ENCODE peak calls at places on chromosomes 4 and X, in four cellular contexts. R, O, X and A are unnamed samples.
A peak's percentile ranks its signal among the peaks of the same experiment; 100 is the strongest.

GRCh38 chr4:88809561-88810219 is 112.1 kb upstream of the NAP1L5 start:
- DNase-seq in R (no peak), O (peak; percentile 63), X (no peak), A (no peak)

GRCh38 chr4:85909851-85910250 is 434.9 kb downstream of the ARHGAP24 start:
- DNase-seq in R (no peak), X (no peak), O (no peak), A (no peak)

GRCh38 chr4:150268444-150268843 is 190.2 kb downstream of the DCLK2 start:
- DNase-seq in O (no peak), X (no peak), R (no peak), A (no peak)

GRCh38 chr4:97517948-97518347 is 625.3 kb downstream of the STPG2 start:
- DNase-seq in O (no peak), R (no peak), X (no peak), A (no peak)

GRCh38 chrX:105701310-105702052 is 120.9 kb upstream of the NRK start:
- DNase-seq in X (no peak), R (no peak), O (no peak), A (peak; percentile 7)

GRCh38 chr4:7666011-7666410 is 231.3 kb upstream of the PSAPL1 start:
- DNase-seq in R (no peak), X (no peak), O (no peak), A (no peak)

GRCh38 chrX:154458116-154458953 is at the start of gene PLXNA3:
- DNase-seq in O (no peak), R (peak; percentile 47), X (peak; percentile 70), A (peak; percentile 71)

GRCh38 chrX:74492720-74493201 is 71.5 kb downstream of the SLC16A2 start:
- DNase-seq in R (peak; percentile 58), X (peak; percentile 1), O (no peak), A (no peak)

GRCh38 chrX:7996414-7996813 is 69.2 kb upstream of the PNPLA4 start:
- DNase-seq in O (peak; percentile 28), X (peak; percentile 43), R (peak; percentile 9), A (peak; percentile 12)

GRCh38 chrX:124441971-124442370 is 95.6 kb downstream of the SH2D1A start:
- DNase-seq in O (no peak), X (peak; percentile 37), R (no peak), A (no peak)

GRCh38 chr4:112517067-112517588 is 1.1 kb upstream of the NEUROG2 start:
- DNase-seq in R (peak; percentile 66), O (no peak), X (peak; percentile 34), A (peak; percentile 26)

GRCh38 chrX:139905743-139906142 is 27.1 kb downstream of the ATP11C start:
- DNase-seq in O (no peak), X (no peak), R (no peak), A (no peak)
- TF ChIP-seq ELF4 in O (no peak), X (no peak), R (no peak), A (no peak)

DNA sequence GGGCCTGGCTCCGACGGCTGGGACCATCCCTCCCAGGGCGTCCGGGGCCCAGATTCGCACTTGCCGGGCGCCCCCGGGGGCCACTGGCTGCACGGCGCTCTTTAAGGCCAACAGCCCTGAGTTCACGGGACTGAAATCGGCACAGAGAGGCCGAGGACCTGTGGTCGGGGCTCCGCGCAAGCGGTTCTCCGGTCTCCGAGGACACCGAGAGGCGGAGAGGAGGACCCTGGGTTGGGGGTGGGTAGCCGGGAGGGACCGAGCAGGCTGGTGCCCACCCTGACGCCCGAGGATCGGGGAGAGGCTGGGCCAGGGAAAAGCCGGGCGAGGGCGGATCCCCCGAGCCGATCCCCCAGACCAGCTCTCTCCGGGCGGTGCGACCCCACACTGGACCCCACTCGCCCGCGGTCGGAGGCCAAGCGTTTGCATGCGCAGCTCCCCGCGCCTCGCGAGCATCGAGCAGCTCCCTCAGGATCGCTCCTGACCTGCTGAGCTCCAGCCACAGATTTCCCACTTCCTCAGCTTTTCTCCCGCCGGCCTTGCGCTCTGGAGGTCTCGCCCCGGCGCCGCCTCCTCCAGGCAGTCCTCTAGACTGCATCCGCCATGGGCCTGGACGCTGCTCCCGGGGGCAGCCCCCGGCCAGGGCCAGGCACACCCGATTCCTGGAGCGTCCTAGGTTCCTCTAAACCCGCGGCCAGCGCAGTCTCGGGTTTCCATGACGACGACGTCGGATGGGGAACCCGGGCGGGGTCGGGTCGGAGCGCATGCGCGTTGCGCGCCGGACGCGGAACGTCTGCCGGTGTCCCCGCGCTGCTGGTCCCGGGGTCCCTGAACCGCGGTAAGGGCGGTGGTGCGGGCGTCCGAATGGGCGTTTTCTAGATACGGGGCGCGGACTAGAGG is 17.6 kb upstream of the NAT8L start:
- DNase-seq in X (peak; percentile 92), O (peak; percentile 55), R (peak; percentile 95), A (peak; percentile 97)
- TF ChIP-seq ELF4 in X (no peak), O (no peak), R (no peak), A (no peak)

GRCh38 chr4:176376032-176376614 is 56.4 kb downstream of the SPCS3 start:
- DNase-seq in R (no peak), O (no peak), X (no peak), A (peak; percentile 9)
- TF ChIP-seq ELF4 in R (no peak), O (no peak), X (no peak), A (no peak)

GRCh38 chrX:150436200-150436599 is 73.1 kb downstream of the MAMLD1 start:
- DNase-seq in O (no peak), R (no peak), X (no peak), A (no peak)
- TF ChIP-seq ELF4 in O (no peak), R (no peak), X (no peak), A (no peak)

GRCh38 chr4:170090667-170091052 is 904 bp upstream of the AADAT start:
- DNase-seq in O (no peak), R (no peak), X (no peak), A (no peak)
- TF ChIP-seq ELF4 in O (no peak), R (no peak), X (no peak), A (no peak)

DNA sequence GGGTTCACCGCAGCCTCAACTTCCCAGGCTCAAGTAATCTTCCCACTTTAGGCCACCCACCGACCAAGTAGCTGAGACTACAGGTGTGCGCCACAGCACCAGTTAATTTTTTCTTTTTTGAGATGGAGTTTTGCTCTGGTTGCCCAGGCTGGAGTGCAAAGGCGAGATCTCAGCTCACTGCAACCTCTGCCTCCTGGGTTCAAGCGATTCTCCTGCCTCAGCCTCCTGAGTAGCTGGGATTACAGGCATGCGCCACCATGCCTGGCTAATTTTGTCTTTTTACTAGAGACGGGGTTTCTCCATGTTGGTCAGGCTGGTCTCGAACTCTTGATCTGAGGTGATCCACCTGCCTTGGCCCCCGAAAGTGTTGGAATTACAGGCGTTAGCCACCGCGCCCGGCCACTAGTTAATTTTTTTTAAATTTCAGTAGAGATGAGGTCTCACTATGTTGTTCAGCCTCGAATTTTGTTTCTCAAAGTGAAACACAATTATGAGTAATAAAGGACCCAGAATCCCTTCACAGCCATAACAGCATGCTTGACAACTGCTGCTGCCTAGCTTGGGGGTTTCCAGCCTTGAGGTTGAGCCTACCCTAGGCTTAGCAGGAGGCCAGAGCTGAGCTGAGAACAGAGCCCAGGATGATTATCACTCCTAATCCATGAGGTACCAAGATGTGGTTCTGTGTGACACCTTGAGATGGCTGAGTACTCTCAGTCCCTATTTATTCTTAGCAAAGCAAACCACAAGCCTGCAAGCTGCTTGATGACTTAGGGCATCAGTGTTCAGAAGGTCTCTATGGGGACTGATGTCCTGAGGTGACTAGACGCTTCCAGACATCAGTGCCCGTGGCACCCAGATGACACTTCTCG is 41.6 kb upstream of the NKRF start:
- DNase-seq in R (no peak), X (no peak), O (no peak), A (no peak)
- TF ChIP-seq ELF4 in R (no peak), X (no peak), O (no peak), A (no peak)

DNA sequence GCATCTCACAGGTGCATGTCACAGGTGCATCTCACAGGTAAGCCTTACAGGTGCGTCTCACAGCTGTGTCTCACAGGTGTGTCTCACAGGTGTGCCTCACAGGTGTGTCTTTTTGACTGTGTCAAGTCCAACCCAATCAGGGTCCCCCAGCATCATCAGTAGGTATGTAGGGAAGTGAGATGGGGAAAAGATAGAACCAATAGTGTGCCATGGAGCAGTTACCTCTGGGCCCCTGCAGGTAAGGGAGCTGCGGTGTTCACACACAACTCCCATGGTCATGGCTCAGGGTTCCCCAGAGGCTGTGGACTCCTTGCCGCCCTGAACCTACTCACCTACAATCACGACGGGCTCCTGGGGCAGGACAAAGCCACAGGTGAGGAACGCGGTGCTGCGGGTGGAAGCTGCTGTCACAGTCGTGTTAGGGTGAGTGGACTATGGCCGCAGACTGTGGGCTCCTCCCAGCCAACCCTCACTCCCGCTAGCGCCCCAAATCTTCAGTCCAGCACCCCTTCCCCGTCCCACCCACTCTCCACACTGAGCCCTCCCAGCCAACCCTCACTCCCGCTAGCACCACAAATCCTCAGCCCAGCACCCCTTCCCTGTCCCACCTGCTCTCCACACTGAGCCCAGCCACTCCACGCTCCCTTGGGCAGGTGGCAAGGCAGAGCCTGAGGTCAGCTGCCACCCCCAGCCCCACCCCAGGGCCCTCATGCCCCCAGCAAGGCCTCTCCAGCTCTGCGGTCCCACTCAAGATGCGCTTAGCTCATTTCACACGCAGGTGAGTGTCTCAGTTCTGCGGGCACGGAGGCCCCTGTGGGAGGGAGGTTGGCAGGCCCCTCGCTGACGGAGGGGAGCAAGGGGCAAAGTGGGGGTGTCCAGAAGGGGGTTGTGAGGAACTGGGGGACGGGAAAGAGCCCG is 2.1 kb upstream of the PDE6B start:
- DNase-seq in R (no peak), O (no peak), X (no peak), A (no peak)
- TF ChIP-seq ELF4 in R (no peak), O (no peak), X (no peak), A (no peak)

GRCh38 chr4:14608630-14609029 is 393.7 kb upstream of the CPEB2 start:
- DNase-seq in R (no peak), X (no peak), O (no peak), A (no peak)

GRCh38 chr4:14607578-14607977 is 394.7 kb upstream of the CPEB2 start:
- DNase-seq in X (no peak), R (no peak), O (no peak), A (no peak)

GRCh38 chr4:14607001-14607400 is 395.3 kb upstream of the CPEB2 start:
- DNase-seq in O (no peak), R (no peak), X (no peak), A (no peak)
- TF ChIP-seq ELF4 in O (no peak), R (no peak), X (no peak), A (no peak)

DNA sequence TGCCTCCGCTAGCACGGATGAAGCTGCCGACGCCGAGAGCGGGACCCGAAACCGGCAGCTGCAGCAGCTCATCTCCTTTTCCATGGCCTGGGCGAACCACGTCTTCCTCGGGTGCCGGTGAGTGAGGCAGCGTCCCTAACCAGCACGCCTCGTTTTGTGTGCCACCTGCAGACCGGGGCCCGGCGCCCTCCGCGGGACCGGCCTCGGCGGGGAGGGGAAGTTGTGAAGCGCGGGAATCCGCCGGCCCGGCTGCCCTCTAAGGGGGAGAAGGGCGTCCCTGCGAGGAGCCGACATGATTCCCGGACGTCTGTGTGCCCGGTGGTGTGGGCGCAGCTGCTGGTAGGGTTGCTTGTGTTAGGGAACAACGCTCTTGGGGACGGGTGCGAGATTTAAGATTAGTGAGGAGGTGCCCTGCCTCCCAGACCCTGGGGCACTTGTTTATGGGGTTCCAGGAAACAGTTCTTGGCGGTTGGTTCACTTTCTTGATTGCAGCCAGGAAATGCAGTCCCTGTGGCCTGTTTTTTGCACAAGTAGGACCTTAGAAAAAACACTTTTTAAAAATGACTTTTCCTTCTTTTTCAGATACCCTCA is 612 bp downstream of the CDKN2AIP start:
- DNase-seq in O (no peak), X (peak; percentile 49), R (peak; percentile 55), A (peak; percentile 22)
- TF ChIP-seq ELF4 in O (no peak), X (no peak), R (no peak), A (no peak)

GRCh38 chrX:39816871-39817731 is 280.7 kb downstream of the BCOR start:
- DNase-seq in X (peak; percentile 54), R (peak; percentile 57), O (no peak), A (no peak)
- TF ChIP-seq ELF4 in X (no peak), R (no peak), O (no peak), A (no peak)